ENCODE peak calls at places on chromosomes 6 and 20, in eight cellular contexts. One of them, this sample, is unnamed.

GRCh38 chr20:50758469-50758868 is 27.1 kb downstream of the PARD6B start:
- DNase-seq in NCI-H1092 treated with DMSO at 0.1 percent for 48 hours: no peak
- DNase-seq in activated CD8-positive, alpha-beta memory T cell treated with anti-CD3 and anti-CD28 coated beads, Interleukin-2, amount 50 U/mL, for 4 hours: no peak
- DNase-seq in Karpas-422: no peak
- DNase-seq in stimulated activated naive CD8-positive, alpha-beta T cell treated with anti-CD3 and anti-CD28 coated beads, Interleukin-15, Interleukin-2, amounts not matched to agents 100 U/mL and 50 U/mL, for 24 hours: no peak
- DNase-seq in HTR-8/SVneo: no peak
- DNase-seq in activated T-cell treated with anti-CD3 and anti-CD28 coated beads, Interleukin-2, amount 50 U/mL, for 1 hour: no peak
- DNase-seq in effector CD4-positive, alpha-beta T cell: no peak
- DNase-seq in this sample: no peak

GRCh38 chr20:23048283-23049200 is 930 bp downstream of the THBD start:
- DNase-seq in NCI-H1092 treated with DMSO at 0.1 percent for 48 hours: peak; percentile 57
- DNase-seq in activated CD8-positive, alpha-beta memory T cell treated with anti-CD3 and anti-CD28 coated beads, Interleukin-2, amount 50 U/mL, for 4 hours: no peak
- DNase-seq in Karpas-422: no peak
- DNase-seq in stimulated activated naive CD8-positive, alpha-beta T cell treated with anti-CD3 and anti-CD28 coated beads, Interleukin-15, Interleukin-2, amounts not matched to agents 100 U/mL and 50 U/mL, for 24 hours: peak; percentile 36
- DNase-seq in HTR-8/SVneo: no peak
- DNase-seq in activated T-cell treated with anti-CD3 and anti-CD28 coated beads, Interleukin-2, amount 50 U/mL, for 1 hour: no peak
- DNase-seq in effector CD4-positive, alpha-beta T cell: no peak
- DNase-seq in this sample: no peak

GRCh38 chr6:53023323-53023722 is 28.2 kb upstream of the GSTA4 start:
- DNase-seq in NCI-H1092 treated with DMSO at 0.1 percent for 48 hours: no peak
- DNase-seq in activated CD8-positive, alpha-beta memory T cell treated with anti-CD3 and anti-CD28 coated beads, Interleukin-2, amount 50 U/mL, for 4 hours: no peak
- DNase-seq in Karpas-422: no peak
- DNase-seq in stimulated activated naive CD8-positive, alpha-beta T cell treated with anti-CD3 and anti-CD28 coated beads, Interleukin-15, Interleukin-2, amounts not matched to agents 100 U/mL and 50 U/mL, for 24 hours: no peak
- DNase-seq in HTR-8/SVneo: no peak
- DNase-seq in activated T-cell treated with anti-CD3 and anti-CD28 coated beads, Interleukin-2, amount 50 U/mL, for 1 hour: no peak
- DNase-seq in effector CD4-positive, alpha-beta T cell: no peak
- DNase-seq in this sample: no peak

GRCh38 chr20:50328996-50329898 is 138.6 kb downstream of the CEBPB start:
- DNase-seq in NCI-H1092 treated with DMSO at 0.1 percent for 48 hours: no peak
- DNase-seq in activated CD8-positive, alpha-beta memory T cell treated with anti-CD3 and anti-CD28 coated beads, Interleukin-2, amount 50 U/mL, for 4 hours: no peak
- DNase-seq in Karpas-422: no peak
- DNase-seq in stimulated activated naive CD8-positive, alpha-beta T cell treated with anti-CD3 and anti-CD28 coated beads, Interleukin-15, Interleukin-2, amounts not matched to agents 100 U/mL and 50 U/mL, for 24 hours: no peak
- DNase-seq in HTR-8/SVneo: no peak
- DNase-seq in activated T-cell treated with anti-CD3 and anti-CD28 coated beads, Interleukin-2, amount 50 U/mL, for 1 hour: no peak
- DNase-seq in effector CD4-positive, alpha-beta T cell: no peak
- DNase-seq in this sample: no peak

GRCh38 chr20:35568645-35569044 is 26.8 kb downstream of the ERGIC3 start:
- DNase-seq in NCI-H1092 treated with DMSO at 0.1 percent for 48 hours: no peak
- DNase-seq in activated CD8-positive, alpha-beta memory T cell treated with anti-CD3 and anti-CD28 coated beads, Interleukin-2, amount 50 U/mL, for 4 hours: no peak
- DNase-seq in Karpas-422: peak; percentile 67
- DNase-seq in stimulated activated naive CD8-positive, alpha-beta T cell treated with anti-CD3 and anti-CD28 coated beads, Interleukin-15, Interleukin-2, amounts not matched to agents 100 U/mL and 50 U/mL, for 24 hours: no peak
- DNase-seq in HTR-8/SVneo: no peak
- DNase-seq in activated T-cell treated with anti-CD3 and anti-CD28 coated beads, Interleukin-2, amount 50 U/mL, for 1 hour: no peak
- DNase-seq in effector CD4-positive, alpha-beta T cell: no peak
- DNase-seq in this sample: peak; percentile 28

GRCh38 chr6:144493035-144493910 is 208.1 kb downstream of the UTRN start:
- DNase-seq in NCI-H1092 treated with DMSO at 0.1 percent for 48 hours: no peak
- DNase-seq in activated CD8-positive, alpha-beta memory T cell treated with anti-CD3 and anti-CD28 coated beads, Interleukin-2, amount 50 U/mL, for 4 hours: no peak
- DNase-seq in Karpas-422: no peak
- DNase-seq in stimulated activated naive CD8-positive, alpha-beta T cell treated with anti-CD3 and anti-CD28 coated beads, Interleukin-15, Interleukin-2, amounts not matched to agents 100 U/mL and 50 U/mL, for 24 hours: no peak
- DNase-seq in HTR-8/SVneo: no peak
- DNase-seq in activated T-cell treated with anti-CD3 and anti-CD28 coated beads, Interleukin-2, amount 50 U/mL, for 1 hour: no peak
- DNase-seq in effector CD4-positive, alpha-beta T cell: no peak
- DNase-seq in this sample: no peak

GRCh38 chr20:50481741-50482140 is 28.4 kb upstream of the PTPN1 start:
- DNase-seq in NCI-H1092 treated with DMSO at 0.1 percent for 48 hours: no peak
- DNase-seq in activated CD8-positive, alpha-beta memory T cell treated with anti-CD3 and anti-CD28 coated beads, Interleukin-2, amount 50 U/mL, for 4 hours: no peak
- DNase-seq in Karpas-422: no peak
- DNase-seq in stimulated activated naive CD8-positive, alpha-beta T cell treated with anti-CD3 and anti-CD28 coated beads, Interleukin-15, Interleukin-2, amounts not matched to agents 100 U/mL and 50 U/mL, for 24 hours: no peak
- DNase-seq in HTR-8/SVneo: no peak
- DNase-seq in activated T-cell treated with anti-CD3 and anti-CD28 coated beads, Interleukin-2, amount 50 U/mL, for 1 hour: no peak
- DNase-seq in effector CD4-positive, alpha-beta T cell: no peak
- DNase-seq in this sample: no peak

GRCh38 chr6:149503276-149503675 is 18.5 kb upstream of the ZC3H12D start:
- DNase-seq in NCI-H1092 treated with DMSO at 0.1 percent for 48 hours: no peak
- DNase-seq in activated CD8-positive, alpha-beta memory T cell treated with anti-CD3 and anti-CD28 coated beads, Interleukin-2, amount 50 U/mL, for 4 hours: no peak
- DNase-seq in Karpas-422: no peak
- DNase-seq in stimulated activated naive CD8-positive, alpha-beta T cell treated with anti-CD3 and anti-CD28 coated beads, Interleukin-15, Interleukin-2, amounts not matched to agents 100 U/mL and 50 U/mL, for 24 hours: no peak
- DNase-seq in HTR-8/SVneo: no peak
- DNase-seq in activated T-cell treated with anti-CD3 and anti-CD28 coated beads, Interleukin-2, amount 50 U/mL, for 1 hour: no peak
- DNase-seq in effector CD4-positive, alpha-beta T cell: no peak
- DNase-seq in this sample: no peak

GRCh38 chr6:116779569-116780164 is 14.1 kb upstream of the FAM162B start:
- DNase-seq in NCI-H1092 treated with DMSO at 0.1 percent for 48 hours: peak; percentile 17
- DNase-seq in activated CD8-positive, alpha-beta memory T cell treated with anti-CD3 and anti-CD28 coated beads, Interleukin-2, amount 50 U/mL, for 4 hours: no peak
- DNase-seq in Karpas-422: peak; percentile 75
- DNase-seq in stimulated activated naive CD8-positive, alpha-beta T cell treated with anti-CD3 and anti-CD28 coated beads, Interleukin-15, Interleukin-2, amounts not matched to agents 100 U/mL and 50 U/mL, for 24 hours: no peak
- DNase-seq in HTR-8/SVneo: peak; percentile 27
- DNase-seq in activated T-cell treated with anti-CD3 and anti-CD28 coated beads, Interleukin-2, amount 50 U/mL, for 1 hour: no peak
- DNase-seq in effector CD4-positive, alpha-beta T cell: no peak
- DNase-seq in this sample: no peak

GRCh38 chr6:47366335-47366879 is 56.7 kb upstream of the TNFRSF21 start:
- DNase-seq in NCI-H1092 treated with DMSO at 0.1 percent for 48 hours: no peak
- DNase-seq in activated CD8-positive, alpha-beta memory T cell treated with anti-CD3 and anti-CD28 coated beads, Interleukin-2, amount 50 U/mL, for 4 hours: no peak
- DNase-seq in Karpas-422: no peak
- DNase-seq in stimulated activated naive CD8-positive, alpha-beta T cell treated with anti-CD3 and anti-CD28 coated beads, Interleukin-15, Interleukin-2, amounts not matched to agents 100 U/mL and 50 U/mL, for 24 hours: no peak
- DNase-seq in HTR-8/SVneo: no peak
- DNase-seq in activated T-cell treated with anti-CD3 and anti-CD28 coated beads, Interleukin-2, amount 50 U/mL, for 1 hour: no peak
- DNase-seq in effector CD4-positive, alpha-beta T cell: no peak
- DNase-seq in this sample: no peak

GRCh38 chr6:84193140-84193708 is 34.2 kb downstream of the CEP162 start:
- DNase-seq in NCI-H1092 treated with DMSO at 0.1 percent for 48 hours: no peak
- DNase-seq in activated CD8-positive, alpha-beta memory T cell treated with anti-CD3 and anti-CD28 coated beads, Interleukin-2, amount 50 U/mL, for 4 hours: no peak
- DNase-seq in Karpas-422: no peak
- DNase-seq in stimulated activated naive CD8-positive, alpha-beta T cell treated with anti-CD3 and anti-CD28 coated beads, Interleukin-15, Interleukin-2, amounts not matched to agents 100 U/mL and 50 U/mL, for 24 hours: no peak
- DNase-seq in HTR-8/SVneo: peak; percentile 44
- DNase-seq in activated T-cell treated with anti-CD3 and anti-CD28 coated beads, Interleukin-2, amount 50 U/mL, for 1 hour: no peak
- DNase-seq in effector CD4-positive, alpha-beta T cell: no peak
- DNase-seq in this sample: no peak

GRCh38 chr6:139927236-139927635 is 552.8 kb upstream of the CITED2 start:
- DNase-seq in NCI-H1092 treated with DMSO at 0.1 percent for 48 hours: no peak
- DNase-seq in activated CD8-positive, alpha-beta memory T cell treated with anti-CD3 and anti-CD28 coated beads, Interleukin-2, amount 50 U/mL, for 4 hours: no peak
- DNase-seq in Karpas-422: no peak
- DNase-seq in stimulated activated naive CD8-positive, alpha-beta T cell treated with anti-CD3 and anti-CD28 coated beads, Interleukin-15, Interleukin-2, amounts not matched to agents 100 U/mL and 50 U/mL, for 24 hours: no peak
- DNase-seq in HTR-8/SVneo: no peak
- DNase-seq in activated T-cell treated with anti-CD3 and anti-CD28 coated beads, Interleukin-2, amount 50 U/mL, for 1 hour: no peak
- DNase-seq in effector CD4-positive, alpha-beta T cell: no peak
- DNase-seq in this sample: no peak

GRCh38 chr6:84635081-84635745 is 129.2 kb downstream of the TBX18 start:
- DNase-seq in NCI-H1092 treated with DMSO at 0.1 percent for 48 hours: no peak
- DNase-seq in activated CD8-positive, alpha-beta memory T cell treated with anti-CD3 and anti-CD28 coated beads, Interleukin-2, amount 50 U/mL, for 4 hours: no peak
- DNase-seq in Karpas-422: no peak
- DNase-seq in stimulated activated naive CD8-positive, alpha-beta T cell treated with anti-CD3 and anti-CD28 coated beads, Interleukin-15, Interleukin-2, amounts not matched to agents 100 U/mL and 50 U/mL, for 24 hours: no peak
- DNase-seq in HTR-8/SVneo: no peak
- DNase-seq in activated T-cell treated with anti-CD3 and anti-CD28 coated beads, Interleukin-2, amount 50 U/mL, for 1 hour: no peak
- DNase-seq in effector CD4-positive, alpha-beta T cell: no peak
- DNase-seq in this sample: no peak

GRCh38 chr6:28977351-28978136 is 27.6 kb downstream of the ZNF311 start:
- DNase-seq in NCI-H1092 treated with DMSO at 0.1 percent for 48 hours: no peak
- DNase-seq in activated CD8-positive, alpha-beta memory T cell treated with anti-CD3 and anti-CD28 coated beads, Interleukin-2, amount 50 U/mL, for 4 hours: no peak
- DNase-seq in Karpas-422: no peak
- DNase-seq in stimulated activated naive CD8-positive, alpha-beta T cell treated with anti-CD3 and anti-CD28 coated beads, Interleukin-15, Interleukin-2, amounts not matched to agents 100 U/mL and 50 U/mL, for 24 hours: peak; percentile 32
- DNase-seq in HTR-8/SVneo: peak; percentile 53
- DNase-seq in activated T-cell treated with anti-CD3 and anti-CD28 coated beads, Interleukin-2, amount 50 U/mL, for 1 hour: peak; percentile 45
- DNase-seq in effector CD4-positive, alpha-beta T cell: no peak
- DNase-seq in this sample: no peak

GRCh38 chr6:28606424-28607391 is 81.0 kb downstream of the GPX5 start:
- DNase-seq in NCI-H1092 treated with DMSO at 0.1 percent for 48 hours: peak; percentile 90
- DNase-seq in activated CD8-positive, alpha-beta memory T cell treated with anti-CD3 and anti-CD28 coated beads, Interleukin-2, amount 50 U/mL, for 4 hours: no peak
- DNase-seq in Karpas-422: peak; percentile 70
- DNase-seq in stimulated activated naive CD8-positive, alpha-beta T cell treated with anti-CD3 and anti-CD28 coated beads, Interleukin-15, Interleukin-2, amounts not matched to agents 100 U/mL and 50 U/mL, for 24 hours: peak; percentile 65
- DNase-seq in HTR-8/SVneo: peak; percentile 88
- DNase-seq in activated T-cell treated with anti-CD3 and anti-CD28 coated beads, Interleukin-2, amount 50 U/mL, for 1 hour: no peak
- DNase-seq in effector CD4-positive, alpha-beta T cell: no peak
- DNase-seq in this sample: no peak

GRCh38 chr6:90351696-90352095 is 55.1 kb upstream of the BACH2 start:
- DNase-seq in NCI-H1092 treated with DMSO at 0.1 percent for 48 hours: no peak
- DNase-seq in activated CD8-positive, alpha-beta memory T cell treated with anti-CD3 and anti-CD28 coated beads, Interleukin-2, amount 50 U/mL, for 4 hours: no peak
- DNase-seq in Karpas-422: no peak
- DNase-seq in stimulated activated naive CD8-positive, alpha-beta T cell treated with anti-CD3 and anti-CD28 coated beads, Interleukin-15, Interleukin-2, amounts not matched to agents 100 U/mL and 50 U/mL, for 24 hours: no peak
- DNase-seq in HTR-8/SVneo: no peak
- DNase-seq in activated T-cell treated with anti-CD3 and anti-CD28 coated beads, Interleukin-2, amount 50 U/mL, for 1 hour: no peak
- DNase-seq in effector CD4-positive, alpha-beta T cell: no peak
- DNase-seq in this sample: no peak

GRCh38 chr6:93036835-93037234 is 382.5 kb downstream of the EPHA7 start:
- DNase-seq in NCI-H1092 treated with DMSO at 0.1 percent for 48 hours: no peak
- DNase-seq in activated CD8-positive, alpha-beta memory T cell treated with anti-CD3 and anti-CD28 coated beads, Interleukin-2, amount 50 U/mL, for 4 hours: no peak
- DNase-seq in Karpas-422: peak; percentile 51
- DNase-seq in stimulated activated naive CD8-positive, alpha-beta T cell treated with anti-CD3 and anti-CD28 coated beads, Interleukin-15, Interleukin-2, amounts not matched to agents 100 U/mL and 50 U/mL, for 24 hours: no peak
- DNase-seq in HTR-8/SVneo: no peak
- DNase-seq in activated T-cell treated with anti-CD3 and anti-CD28 coated beads, Interleukin-2, amount 50 U/mL, for 1 hour: no peak
- DNase-seq in effector CD4-positive, alpha-beta T cell: no peak
- DNase-seq in this sample: no peak

GRCh38 chr20:20207291-20207690 is 155.0 kb downstream of the CFAP61 start:
- DNase-seq in NCI-H1092 treated with DMSO at 0.1 percent for 48 hours: peak; percentile 53
- DNase-seq in activated CD8-positive, alpha-beta memory T cell treated with anti-CD3 and anti-CD28 coated beads, Interleukin-2, amount 50 U/mL, for 4 hours: no peak
- DNase-seq in Karpas-422: no peak
- DNase-seq in stimulated activated naive CD8-positive, alpha-beta T cell treated with anti-CD3 and anti-CD28 coated beads, Interleukin-15, Interleukin-2, amounts not matched to agents 100 U/mL and 50 U/mL, for 24 hours: no peak
- DNase-seq in HTR-8/SVneo: no peak
- DNase-seq in activated T-cell treated with anti-CD3 and anti-CD28 coated beads, Interleukin-2, amount 50 U/mL, for 1 hour: no peak
- DNase-seq in effector CD4-positive, alpha-beta T cell: no peak
- DNase-seq in this sample: peak; percentile 23

GRCh38 chr6:16276991-16277981 is 38.9 kb downstream of the GMPR start:
- DNase-seq in NCI-H1092 treated with DMSO at 0.1 percent for 48 hours: no peak
- DNase-seq in activated CD8-positive, alpha-beta memory T cell treated with anti-CD3 and anti-CD28 coated beads, Interleukin-2, amount 50 U/mL, for 4 hours: no peak
- DNase-seq in Karpas-422: peak; percentile 82
- DNase-seq in stimulated activated naive CD8-positive, alpha-beta T cell treated with anti-CD3 and anti-CD28 coated beads, Interleukin-15, Interleukin-2, amounts not matched to agents 100 U/mL and 50 U/mL, for 24 hours: peak; percentile 40
- DNase-seq in HTR-8/SVneo: peak; percentile 95
- DNase-seq in activated T-cell treated with anti-CD3 and anti-CD28 coated beads, Interleukin-2, amount 50 U/mL, for 1 hour: no peak
- DNase-seq in effector CD4-positive, alpha-beta T cell: no peak
- DNase-seq in this sample: peak; percentile 52

GRCh38 chr6:139296927-139297326 is 5.1 kb upstream of the TXLNB start:
- DNase-seq in NCI-H1092 treated with DMSO at 0.1 percent for 48 hours: no peak
- DNase-seq in activated CD8-positive, alpha-beta memory T cell treated with anti-CD3 and anti-CD28 coated beads, Interleukin-2, amount 50 U/mL, for 4 hours: no peak
- DNase-seq in Karpas-422: no peak
- DNase-seq in stimulated activated naive CD8-positive, alpha-beta T cell treated with anti-CD3 and anti-CD28 coated beads, Interleukin-15, Interleukin-2, amounts not matched to agents 100 U/mL and 50 U/mL, for 24 hours: no peak
- DNase-seq in HTR-8/SVneo: no peak
- DNase-seq in activated T-cell treated with anti-CD3 and anti-CD28 coated beads, Interleukin-2, amount 50 U/mL, for 1 hour: no peak
- DNase-seq in effector CD4-positive, alpha-beta T cell: no peak
- DNase-seq in this sample: no peak

GRCh38 chr20:4829494-4830211 is 107.9 kb downstream of the PRND start:
- DNase-seq in NCI-H1092 treated with DMSO at 0.1 percent for 48 hours: no peak
- DNase-seq in activated CD8-positive, alpha-beta memory T cell treated with anti-CD3 and anti-CD28 coated beads, Interleukin-2, amount 50 U/mL, for 4 hours: no peak
- DNase-seq in Karpas-422: peak; percentile 65
- DNase-seq in stimulated activated naive CD8-positive, alpha-beta T cell treated with anti-CD3 and anti-CD28 coated beads, Interleukin-15, Interleukin-2, amounts not matched to agents 100 U/mL and 50 U/mL, for 24 hours: no peak
- DNase-seq in HTR-8/SVneo: no peak
- DNase-seq in activated T-cell treated with anti-CD3 and anti-CD28 coated beads, Interleukin-2, amount 50 U/mL, for 1 hour: no peak
- DNase-seq in effector CD4-positive, alpha-beta T cell: no peak
- DNase-seq in this sample: no peak

GRCh38 chr6:116975600-116975999 is 98.6 kb downstream of the RFX6 start:
- DNase-seq in NCI-H1092 treated with DMSO at 0.1 percent for 48 hours: no peak
- DNase-seq in activated CD8-positive, alpha-beta memory T cell treated with anti-CD3 and anti-CD28 coated beads, Interleukin-2, amount 50 U/mL, for 4 hours: no peak
- DNase-seq in Karpas-422: no peak
- DNase-seq in stimulated activated naive CD8-positive, alpha-beta T cell treated with anti-CD3 and anti-CD28 coated beads, Interleukin-15, Interleukin-2, amounts not matched to agents 100 U/mL and 50 U/mL, for 24 hours: no peak
- DNase-seq in HTR-8/SVneo: no peak
- DNase-seq in activated T-cell treated with anti-CD3 and anti-CD28 coated beads, Interleukin-2, amount 50 U/mL, for 1 hour: no peak
- DNase-seq in effector CD4-positive, alpha-beta T cell: no peak
- DNase-seq in this sample: no peak

GRCh38 chr6:118469468-118469867 is 78.6 kb upstream of the PLN start:
- DNase-seq in NCI-H1092 treated with DMSO at 0.1 percent for 48 hours: no peak
- DNase-seq in activated CD8-positive, alpha-beta memory T cell treated with anti-CD3 and anti-CD28 coated beads, Interleukin-2, amount 50 U/mL, for 4 hours: no peak
- DNase-seq in Karpas-422: no peak
- DNase-seq in stimulated activated naive CD8-positive, alpha-beta T cell treated with anti-CD3 and anti-CD28 coated beads, Interleukin-15, Interleukin-2, amounts not matched to agents 100 U/mL and 50 U/mL, for 24 hours: no peak
- DNase-seq in HTR-8/SVneo: no peak
- DNase-seq in activated T-cell treated with anti-CD3 and anti-CD28 coated beads, Interleukin-2, amount 50 U/mL, for 1 hour: no peak
- DNase-seq in effector CD4-positive, alpha-beta T cell: no peak
- DNase-seq in this sample: no peak

GRCh38 chr20:24662756-24663399 is 193.4 kb downstream of the SYNDIG1 start:
- DNase-seq in NCI-H1092 treated with DMSO at 0.1 percent for 48 hours: peak; percentile 9
- DNase-seq in activated CD8-positive, alpha-beta memory T cell treated with anti-CD3 and anti-CD28 coated beads, Interleukin-2, amount 50 U/mL, for 4 hours: no peak
- DNase-seq in Karpas-422: no peak
- DNase-seq in stimulated activated naive CD8-positive, alpha-beta T cell treated with anti-CD3 and anti-CD28 coated beads, Interleukin-15, Interleukin-2, amounts not matched to agents 100 U/mL and 50 U/mL, for 24 hours: no peak
- DNase-seq in HTR-8/SVneo: no peak
- DNase-seq in activated T-cell treated with anti-CD3 and anti-CD28 coated beads, Interleukin-2, amount 50 U/mL, for 1 hour: no peak
- DNase-seq in effector CD4-positive, alpha-beta T cell: no peak
- DNase-seq in this sample: no peak

GRCh38 chr20:25243416-25243979 is 4.4 kb upstream of the PYGB start:
- DNase-seq in NCI-H1092 treated with DMSO at 0.1 percent for 48 hours: no peak
- DNase-seq in activated CD8-positive, alpha-beta memory T cell treated with anti-CD3 and anti-CD28 coated beads, Interleukin-2, amount 50 U/mL, for 4 hours: no peak
- DNase-seq in Karpas-422: no peak
- DNase-seq in stimulated activated naive CD8-positive, alpha-beta T cell treated with anti-CD3 and anti-CD28 coated beads, Interleukin-15, Interleukin-2, amounts not matched to agents 100 U/mL and 50 U/mL, for 24 hours: no peak
- DNase-seq in HTR-8/SVneo: no peak
- DNase-seq in activated T-cell treated with anti-CD3 and anti-CD28 coated beads, Interleukin-2, amount 50 U/mL, for 1 hour: no peak
- DNase-seq in effector CD4-positive, alpha-beta T cell: no peak
- DNase-seq in this sample: no peak

GRCh38 chr6:97205936-97206335 is 77.1 kb downstream of the MMS22L start:
- DNase-seq in NCI-H1092 treated with DMSO at 0.1 percent for 48 hours: no peak
- DNase-seq in activated CD8-positive, alpha-beta memory T cell treated with anti-CD3 and anti-CD28 coated beads, Interleukin-2, amount 50 U/mL, for 4 hours: no peak
- DNase-seq in Karpas-422: no peak
- DNase-seq in stimulated activated naive CD8-positive, alpha-beta T cell treated with anti-CD3 and anti-CD28 coated beads, Interleukin-15, Interleukin-2, amounts not matched to agents 100 U/mL and 50 U/mL, for 24 hours: no peak
- DNase-seq in HTR-8/SVneo: no peak
- DNase-seq in activated T-cell treated with anti-CD3 and anti-CD28 coated beads, Interleukin-2, amount 50 U/mL, for 1 hour: no peak
- DNase-seq in effector CD4-positive, alpha-beta T cell: no peak
- DNase-seq in this sample: no peak

GRCh38 chr6:111872521-111873177 is 603 bp downstream of the FYN start:
- DNase-seq in NCI-H1092 treated with DMSO at 0.1 percent for 48 hours: no peak
- DNase-seq in activated CD8-positive, alpha-beta memory T cell treated with anti-CD3 and anti-CD28 coated beads, Interleukin-2, amount 50 U/mL, for 4 hours: peak; percentile 82
- DNase-seq in Karpas-422: peak; percentile 76
- DNase-seq in stimulated activated naive CD8-positive, alpha-beta T cell treated with anti-CD3 and anti-CD28 coated beads, Interleukin-15, Interleukin-2, amounts not matched to agents 100 U/mL and 50 U/mL, for 24 hours: peak; percentile 81
- DNase-seq in HTR-8/SVneo: peak; percentile 41
- DNase-seq in activated T-cell treated with anti-CD3 and anti-CD28 coated beads, Interleukin-2, amount 50 U/mL, for 1 hour: peak; percentile 84
- DNase-seq in effector CD4-positive, alpha-beta T cell: peak; percentile 64
- DNase-seq in this sample: no peak

This sample was measured in iPS DF 19.7.